ENCODE peak calls at places on chromosomes 7 and 10, in five cellular contexts. B, A, Q, F and L are unnamed samples.

GRCh38 chr7:48710995-48711394 is 213.4 kb upstream of the CDC14C start:
- DNase-seq in F (no peak), A (no peak), Q (no peak), B (no peak), L (no peak)

GRCh38 chr10:127161482-127161881 is 34.9 kb downstream of the INSYN2A start:
- DNase-seq in A (no peak), B (no peak), Q (no peak), F (no peak), L (no peak)

GRCh38 chr10:49610015-49610734 is at the start of gene SLC18A3:
- DNase-seq in B (no peak), F (no peak), A (no peak), Q (peak), L (no peak)

GRCh38 chr7:112957901-112958300 is 128.7 kb downstream of the GPR85 start:
- DNase-seq in A (no peak), F (no peak), B (no peak), Q (no peak), L (no peak)

GRCh38 chr7:7122701-7123281 is 59.6 kb upstream of the C1GALT1 start:
- DNase-seq in F (no peak), B (no peak), A (no peak), Q (no peak), L (no peak)

GRCh38 chr7:101720324-101720723 is 91.2 kb upstream of the MYL10 start:
- DNase-seq in F (no peak), B (no peak), Q (no peak), A (no peak), L (no peak)

GRCh38 chr7:1231214-1232102 is 1.2 kb upstream of the UNCX start:
- DNase-seq in B (no peak), Q (no peak), A (no peak), F (no peak), L (no peak)

GRCh38 chr10:48470893-48471805 is 133.7 kb downstream of the ARHGAP22 start:
- DNase-seq in A (no peak), Q (peak), F (no peak), B (peak), L (no peak)

GRCh38 chr10:7610017-7610416 is 56.7 kb downstream of the ITIH5 start:
- DNase-seq in F (no peak), Q (no peak), A (no peak), B (no peak), L (no peak)

GRCh38 chr10:28587270-28587969 is 54.5 kb downstream of the WAC start:
- DNase-seq in F (no peak), A (no peak), B (no peak), Q (no peak), L (no peak)

GRCh38 chr10:28585076-28585475 is 52.2 kb downstream of the WAC start:
- DNase-seq in Q (no peak), F (no peak), B (no peak), A (no peak), L (no peak)

GRCh38 chr10:28592953-28593352 is 60.0 kb downstream of the WAC start:
- DNase-seq in A (no peak), F (no peak), B (peak), Q (no peak), L (no peak)

GRCh38 chr10:28586176-28586575 is 53.3 kb downstream of the WAC start:
- DNase-seq in A (no peak), Q (no peak), B (no peak), F (no peak), L (no peak)

DNA sequence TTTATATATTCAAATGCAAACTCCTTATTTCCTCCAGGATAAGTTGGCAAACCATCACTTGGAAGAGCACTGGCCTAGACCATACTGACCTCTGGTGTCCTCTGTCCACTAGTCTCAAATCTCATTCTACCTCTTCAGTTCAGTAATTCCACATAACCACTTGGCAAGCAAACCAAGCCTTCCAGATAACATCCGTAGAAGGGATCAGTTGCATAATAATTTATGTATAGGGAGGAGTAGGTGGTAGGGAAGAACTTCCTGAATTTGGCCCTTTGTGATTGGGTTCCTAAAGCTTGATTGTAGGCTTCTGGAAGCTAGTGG is 55.0 kb downstream of the WAC start:
- DNase-seq in Q (no peak), F (no peak), A (no peak), B (peak), L (no peak)
- TF ChIP-seq POLR2A in Q (no peak), F (no peak), A (no peak), B (no peak), L (no peak)

DNA sequence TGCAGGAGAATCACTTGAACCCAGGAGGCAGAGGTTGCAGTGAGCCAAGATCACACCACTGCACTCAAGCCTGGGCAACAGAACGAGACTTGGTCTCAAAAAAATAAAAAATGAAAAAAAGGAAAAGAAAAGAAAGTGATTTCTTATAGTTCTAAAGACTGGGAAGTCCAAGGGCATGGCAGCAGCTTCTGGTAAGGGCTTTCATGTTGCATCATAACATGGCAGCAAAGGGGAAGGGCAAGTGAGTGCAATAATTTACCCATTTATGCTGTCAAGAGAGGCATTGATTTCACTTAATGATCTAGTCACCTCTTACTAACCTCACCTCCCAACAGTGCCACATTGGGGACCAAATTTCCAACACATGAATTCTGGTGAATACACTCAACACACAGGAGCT is 8.8 kb upstream of the KLRG2 start:
- DNase-seq in F (no peak), A (no peak), Q (no peak), B (no peak), L (no peak)
- H3K4me3 ChIP-seq in F (no peak), A (no peak), Q (no peak), B (no peak), L (no peak)

DNA sequence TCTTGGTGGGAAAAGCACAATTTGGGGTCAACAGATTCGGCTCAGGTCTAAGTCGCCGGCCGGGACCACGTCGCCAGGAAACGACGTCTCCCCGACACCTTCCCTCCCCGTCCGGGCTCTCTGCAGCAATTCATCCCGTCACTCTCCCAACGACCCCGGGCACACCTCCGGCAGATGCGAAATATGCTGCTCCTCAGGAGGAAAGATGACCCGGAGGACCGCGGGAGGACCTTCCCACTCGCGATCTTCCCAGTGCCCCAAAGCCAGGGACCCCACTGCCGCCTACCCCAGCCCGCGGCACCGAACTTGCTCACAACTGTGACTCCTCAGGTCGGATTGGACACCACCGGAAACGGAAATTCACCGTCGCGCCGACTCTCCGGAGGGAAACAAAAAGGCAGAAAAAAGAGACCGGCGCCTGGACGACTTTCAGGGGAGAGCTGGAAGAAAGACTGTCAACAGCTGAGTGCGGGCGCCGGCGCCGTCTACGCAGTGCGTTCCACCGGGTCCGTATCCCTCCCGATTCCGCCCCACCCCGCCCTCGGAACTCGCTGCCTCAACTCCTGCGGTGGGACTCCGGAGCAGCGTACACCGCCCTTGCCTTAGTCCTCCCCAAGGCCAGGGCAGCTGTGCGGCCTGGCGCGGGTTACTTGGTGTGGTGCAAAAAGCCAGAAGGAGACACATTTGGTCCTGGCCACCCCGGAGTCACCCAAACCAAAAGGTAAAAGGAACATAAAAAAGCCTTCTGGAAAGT is 13.8 kb upstream of the SEC24C start:
- DNase-seq in F (peak), Q (peak), A (peak), B (peak), L (peak)
- TF ChIP-seq POLR2A in F (peak), Q (no peak), A (peak), B (peak), L (no peak)

DNA sequence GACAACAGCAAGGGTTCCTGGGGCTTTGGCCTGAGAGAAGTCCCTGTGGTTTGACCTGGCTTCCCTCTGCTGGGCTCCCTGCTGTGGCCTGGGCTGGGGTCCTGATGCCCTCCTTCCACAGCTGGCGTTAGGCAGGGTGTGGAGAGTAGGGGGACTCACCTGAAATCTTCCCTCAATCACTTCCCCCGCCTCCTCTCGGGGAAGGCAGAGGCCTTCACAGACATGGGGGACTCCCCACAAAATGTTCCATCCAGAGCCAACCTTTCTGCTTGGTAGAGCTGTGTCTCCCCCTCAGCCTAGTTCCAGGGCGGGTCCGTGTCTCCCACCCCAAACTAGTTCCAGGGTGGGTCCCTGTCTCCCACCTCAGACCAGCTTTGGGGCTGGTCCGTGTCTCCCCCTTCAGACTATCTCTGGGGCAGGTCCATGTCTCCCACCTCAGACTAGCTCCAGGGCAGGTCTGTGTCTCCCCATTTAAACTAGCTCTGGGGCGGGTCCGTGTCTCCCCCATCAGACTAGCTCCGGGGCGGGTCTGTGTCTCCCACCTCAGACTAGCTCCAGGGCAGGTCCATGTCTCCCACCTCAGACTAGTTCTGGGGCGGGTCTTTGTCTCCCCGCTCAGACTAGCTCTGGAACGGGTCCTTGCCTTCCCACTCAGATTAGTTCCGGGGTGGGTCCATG is 2.2 kb downstream of the PVRIG start:
- DNase-seq in Q (no peak), F (no peak), A (no peak), B (no peak), L (no peak)
- H3K4me3 ChIP-seq in Q (no peak), F (no peak), A (peak), B (no peak), L (no peak)

GRCh38 chr10:10093035-10093434 is 924.6 kb upstream of the CELF2 start:
- DNase-seq in Q (no peak), F (no peak), A (no peak), B (no peak), L (no peak)

GRCh38 chr10:10096898-10097297 is 920.8 kb upstream of the CELF2 start:
- DNase-seq in Q (no peak), A (no peak), F (no peak), B (no peak), L (no peak)

GRCh38 chr10:10094700-10095099 is 923.0 kb upstream of the CELF2 start:
- DNase-seq in A (no peak), B (no peak), F (no peak), Q (no peak), L (no peak)

DNA sequence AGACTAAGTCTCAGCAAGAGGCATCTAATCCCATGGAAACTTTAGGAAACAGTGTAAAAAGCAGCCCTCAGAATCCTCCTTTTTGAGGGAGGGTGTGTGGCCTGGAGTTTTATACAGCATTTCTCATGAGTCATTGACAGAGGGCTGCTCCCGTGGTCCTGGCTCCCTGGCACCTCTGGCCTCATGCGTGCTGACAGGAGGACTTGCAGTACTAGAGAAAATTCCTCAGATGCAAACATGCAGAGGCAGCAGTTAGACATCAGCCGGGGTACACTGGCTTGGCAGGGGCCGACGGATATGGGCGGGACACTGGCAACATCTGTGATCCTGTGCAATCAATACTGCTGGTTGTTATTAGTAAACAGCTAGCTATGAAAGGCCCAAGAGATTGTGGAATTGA is 925.1 kb upstream of the CELF2 start:
- DNase-seq in B (no peak), F (no peak), Q (peak), A (no peak), L (no peak)
- TF ChIP-seq POLR2A in B (no peak), F (no peak), Q (no peak), A (no peak), L (no peak)

GRCh38 chr10:97498076-97498840 is at the start of gene MMS19:
- DNase-seq in Q (peak), F (peak), A (peak), B (peak), L (peak)

GRCh38 chr10:97499561-97500296 is 1.0 kb downstream of the UBTD1 start:
- DNase-seq in A (peak), F (peak), Q (peak), B (no peak), L (peak)

GRCh38 chr10:97498841-97499560 is at the start of gene UBTD1:
- DNase-seq in A (peak), F (peak), B (peak), Q (peak), L (peak)

GRCh38 chr10:97497572-97498075 is 598 bp downstream of the MMS19 start:
- DNase-seq in F (peak), B (peak), A (peak), Q (peak), L (peak)

GRCh38 chr10:97500297-97500575 is 1.5 kb downstream of the UBTD1 start:
- DNase-seq in A (no peak), Q (no peak), F (no peak), B (no peak), L (no peak)
- H3K4me3 ChIP-seq in A (peak), Q (no peak), F (peak), B (no peak), L (peak)

DNA sequence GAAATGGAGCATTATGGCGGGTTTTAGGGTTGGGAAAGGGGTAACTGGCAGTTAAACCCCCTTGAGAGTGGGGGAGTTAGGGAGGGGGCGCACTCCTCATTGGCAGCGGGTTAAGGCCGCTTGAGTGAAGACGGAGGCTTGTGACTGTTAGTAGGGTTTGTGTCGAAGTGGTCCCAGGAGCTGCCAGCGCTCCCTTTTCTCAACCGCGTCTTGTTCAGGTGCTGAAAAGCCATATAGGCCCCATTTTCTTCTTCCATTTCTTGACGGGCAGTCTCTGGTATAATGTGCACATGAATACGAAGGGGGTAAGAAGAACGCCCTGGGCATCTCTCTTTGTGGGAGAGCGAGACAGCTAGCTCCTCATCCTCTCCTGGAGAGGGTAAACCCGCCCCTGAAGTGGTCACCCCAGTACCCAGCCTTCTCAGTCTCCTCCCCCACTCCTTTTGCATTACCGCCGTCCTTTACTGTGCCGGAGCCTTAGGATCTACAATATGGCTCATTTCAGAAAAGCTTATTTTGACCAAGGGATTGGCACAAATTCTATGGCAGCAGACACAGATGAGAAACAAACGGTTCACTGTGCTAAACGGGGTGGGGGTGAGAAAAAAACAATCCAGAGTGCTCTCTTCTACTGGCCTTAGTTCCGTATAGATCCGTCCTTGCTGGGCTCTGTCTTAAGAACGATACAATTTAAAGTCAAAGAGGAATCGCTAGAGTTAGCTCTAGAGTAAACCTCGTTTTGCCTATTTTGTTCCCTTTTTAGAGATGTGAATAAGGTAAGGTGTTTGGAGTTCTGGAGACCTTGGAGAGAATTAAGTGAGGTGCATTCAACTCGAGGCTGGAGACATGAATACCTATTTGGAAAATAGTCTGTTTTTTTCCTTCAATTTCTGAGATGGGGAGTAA is 973 bp downstream of the KMT2E start:
- DNase-seq in F (peak), A (peak), Q (peak), B (peak), L (peak)
- TF ChIP-seq POLR2A in F (peak), A (peak), Q (peak), B (peak), L (no peak)

GRCh38 chr10:24467605-24468004 is 256.1 kb downstream of the ARHGAP21 start:
- DNase-seq in B (no peak), Q (no peak), F (no peak), A (no peak), L (no peak)
- H3K4me3 ChIP-seq in B (no peak), Q (no peak), F (no peak), A (peak), L (no peak)

DNA sequence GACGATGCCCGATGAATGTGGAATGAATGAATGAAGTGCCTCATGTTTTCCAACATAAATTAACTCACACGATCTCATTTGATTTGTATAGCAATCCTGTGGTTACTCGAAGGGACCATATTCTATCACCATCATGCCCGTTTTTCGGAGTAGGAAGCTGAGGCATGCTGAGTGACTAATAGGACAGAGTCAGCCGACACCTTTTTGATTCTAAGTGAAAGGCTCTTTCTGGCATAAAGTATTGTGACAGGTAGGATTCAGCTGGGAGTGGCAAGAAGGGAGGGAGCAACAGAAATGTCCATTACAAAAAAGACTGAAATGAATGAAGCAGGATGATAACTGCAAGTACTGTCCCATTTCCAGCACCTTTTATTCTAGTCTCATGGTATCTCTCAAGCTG is 55.7 kb downstream of the KLRG2 start:
- DNase-seq in Q (no peak), F (no peak), A (no peak), B (no peak), L (no peak)
- TF ChIP-seq POLR2A in Q (no peak), F (no peak), A (no peak), B (no peak), L (no peak)